ENCODE peak calls at places on chromosomes 11 and 22, in seven cellular contexts. T is transverse colon, L is SK-N-SH, A is sigmoid colon, Q is K562, M is Panc1, K is H1. F is an unnamed sample. For H3K4me1, the result is how much of the 10 kb centered on the place peaks cover.

GRCh38 chr11:31264834-31265233 is 104.7 kb downstream of the DCDC1 start:
- DNase-seq in T (no peak), L (no peak), A (no peak), Q (no peak), M (no peak), K (no peak), F (no peak)

GRCh38 chr11:113764522-113764921 is 9.0 kb downstream of the ZW10 start:
- DNase-seq in T (no peak), L (no peak), A (no peak), Q (no peak), M (no peak), K (no peak), F (no peak)

GRCh38 chr22:42688241-42688913 is 32.3 kb downstream of the A4GALT start:
- DNase-seq in T (peak), L (peak), A (peak), Q (peak), M (no peak), K (no peak), F (no peak)

GRCh38 chr11:130689222-130689908 is 226.9 kb downstream of the SNX19 start:
- DNase-seq in T (no peak), L (no peak), A (no peak), Q (no peak), M (no peak), K (no peak), F (no peak)

GRCh38 chr11:75735181-75735845 is 17.7 kb downstream of the MOGAT2 start:
- DNase-seq in T (no peak), L (no peak), A (no peak), Q (no peak), M (no peak), K (no peak), F (no peak)

GRCh38 chr11:132646890-132647289 is 885.4 kb downstream of the OPCML start:
- DNase-seq in T (no peak), L (no peak), A (no peak), Q (no peak), M (no peak), K (no peak), F (no peak)

GRCh38 chr11:47980907-47981621 is 705 bp downstream of the PTPRJ start:
- DNase-seq in T (peak), L (peak), A (peak), Q (peak), M (no peak), K (no peak), F (no peak)

GRCh38 chr11:79430280-79430679 is 10.6 kb downstream of the TENM4 start:
- DNase-seq in T (no peak), L (no peak), A (no peak), Q (no peak), M (no peak), K (no peak), F (no peak)

GRCh38 chr11:114257621-114258558 is 38.3 kb upstream of the NNMT start:
- DNase-seq in T (no peak), L (peak), A (peak), Q (no peak), M (no peak), K (no peak), F (no peak)

GRCh38 chr11:69136471-69136870 is 19.3 kb upstream of the SMIM38 start:
- DNase-seq in T (no peak), L (no peak), A (no peak), Q (no peak), M (no peak), K (no peak), F (no peak)

GRCh38 chr22:25475554-25476022 is 88.9 kb upstream of the GRK3 start:
- DNase-seq in T (no peak), L (peak), A (peak), Q (no peak), M (no peak), K (no peak), F (no peak)

GRCh38 chr11:44310198-44310455 is 188 bp upstream of the ALX4 start:
- DNase-seq in T (no peak), L (no peak), A (no peak), Q (no peak), M (no peak), K (no peak), F (no peak)

GRCh38 chr11:58573451-58574104 is 2.1 kb downstream of the LPXN start:
- DNase-seq in T (no peak), L (no peak), A (peak), Q (no peak), M (peak), K (no peak), F (no peak)

GRCh38 chr11:131745405-131745804 is 375.0 kb downstream of the NTM start:
- DNase-seq in T (no peak), L (no peak), A (no peak), Q (no peak), M (no peak), K (no peak), F (no peak)

GRCh38 chr11:66011239-66011784 is 496 bp upstream of the CST6 start:
- DNase-seq in T (no peak), L (no peak), A (no peak), Q (no peak), M (no peak), K (no peak), F (no peak)

GRCh38 chr11:27509953-27510352 is 3.4 kb upstream of the LIN7C start:
- DNase-seq in T (no peak), L (no peak), A (no peak), Q (no peak), M (no peak), K (no peak), F (no peak)

GRCh38 chr11:120712862-120713770 is 201.6 kb downstream of the GRIK4 start:
- DNase-seq in T (no peak), L (no peak), A (no peak), Q (no peak), M (no peak), K (no peak), F (peak)

GRCh38 chr11:12404461-12404860 is 27.1 kb downstream of the PARVA start:
- DNase-seq in T (peak), L (no peak), A (peak), Q (no peak), M (no peak), K (no peak), F (no peak)

GRCh38 chr22:45127866-45128265 is 35.9 kb upstream of the NUP50 start:
- DNase-seq in T (no peak), L (no peak), A (no peak), Q (no peak), M (no peak), K (no peak), F (no peak)

GRCh38 chr11:94768602-94769511 is 701 bp downstream of the AMOTL1 start:
- DNase-seq in T (peak), L (peak), A (peak), Q (peak), M (no peak), K (no peak), F (no peak)

GRCh38 chr22:50620861-50621490 is 7.0 kb downstream of the ARSA start:
- DNase-seq in T (peak), L (no peak), A (no peak), Q (no peak), M (no peak), K (no peak), F (no peak)

GRCh38 chr11:133163463-133164419 is 368.6 kb downstream of the OPCML start:
- DNase-seq in T (no peak), L (peak), A (no peak), Q (peak), M (peak), K (no peak), F (no peak)

GRCh38 chr11:68014157-68014965 is 4.2 kb downstream of the ALDH3B1 start:
- DNase-seq in T (peak), L (no peak), A (peak), Q (no peak), M (peak), K (no peak), F (no peak)
- TF ChIP-seq POLR2AphosphoS5 in T (peak), L (no peak), A (no peak), Q (no peak), M (peak), K (no peak), F (no peak)

GRCh38 chr11:1487091-1487850 is 692 bp upstream of the MOB2 start:
- DNase-seq in T (no peak), L (no peak), A (peak), Q (no peak), M (no peak), K (no peak), F (no peak)
- H3K4me1 ChIP-seq in T (under half), L (under half), A (half or more), Q (under half), M (under half), K (under half), F (half or more)

GRCh38 chr22:39146256-39147101 is 6.0 kb downstream of the CBX7 start:
- DNase-seq in T (no peak), L (no peak), A (peak), Q (no peak), M (no peak), K (no peak), F (peak)
- TF ChIP-seq POLR2AphosphoS5 in T (no peak), L (no peak), A (no peak), Q (no peak), M (no peak), K (no peak), F (no peak)

GRCh38 chr11:121889168-121889567 is 226.8 kb downstream of the BLID start:
- DNase-seq in T (no peak), L (no peak), A (no peak), Q (no peak), M (no peak), K (no peak), F (no peak)
- H3K4me1 ChIP-seq in T (under half), L (under half), A (under half), Q (under half), M (under half), K (under half), F (under half)

DNA sequence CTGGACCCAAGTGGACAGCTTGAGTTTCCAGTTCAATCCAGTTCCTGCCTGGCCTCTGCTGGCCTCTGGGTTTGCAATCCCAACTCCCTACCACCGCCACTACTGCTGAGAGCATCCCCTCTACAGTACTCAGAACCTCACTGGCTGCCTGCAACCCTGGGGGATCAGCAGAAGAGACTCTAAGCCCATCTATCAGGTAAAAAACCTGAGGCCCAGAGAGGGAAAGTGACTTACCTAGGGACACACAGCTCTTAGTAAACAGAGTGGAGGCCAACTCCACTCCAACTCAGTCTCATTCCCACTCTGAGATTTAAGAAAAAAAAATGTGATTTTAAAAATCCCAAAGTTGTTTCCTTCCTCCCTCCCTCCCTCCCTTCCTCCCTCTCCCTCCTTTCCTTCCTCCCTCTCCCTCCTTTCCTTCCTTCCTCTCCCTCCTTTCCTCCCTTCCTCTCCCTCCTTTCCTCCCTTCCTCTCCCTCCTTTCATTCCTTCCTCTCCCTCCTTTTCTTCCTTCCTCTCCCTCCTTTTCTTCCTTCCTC is 34.5 kb downstream of the APOL3 start:
- DNase-seq in T (no peak), L (no peak), A (no peak), Q (no peak), M (no peak), K (no peak), F (no peak)
- TF ChIP-seq POLR2AphosphoS5 in T (no peak), L (no peak), A (no peak), Q (no peak), M (no peak), K (no peak), F (no peak)

F was measured in vagina.